ENCODE peak calls at places on chromosome 1, in four cellular contexts. W, P, B and M are unnamed samples.

GRCh38 chr1:154466879-154467767 is 34.9 kb upstream of the TDRD10 start:
- DNase-seq in W (no peak), B (no peak), P (no peak), M (no peak)

GRCh38 chr1:115676498-115677171 is 34.9 kb downstream of the VANGL1 start:
- DNase-seq in B (no peak), P (no peak), W (no peak), M (no peak)

GRCh38 chr1:190615818-190616217 is 138.2 kb upstream of the BRINP3 start:
- DNase-seq in P (no peak), W (no peak), B (no peak), M (no peak)

GRCh38 chr1:43067856-43068751 is 104.0 kb downstream of the EBNA1BP2 start:
- DNase-seq in P (no peak), W (no peak), B (peak), M (no peak)

GRCh38 chr1:14760780-14761179 is 162.3 kb downstream of the KAZN start:
- DNase-seq in B (no peak), W (no peak), P (no peak), M (no peak)

GRCh38 chr1:54805466-54805865 is 4.3 kb upstream of the TTC22 start:
- DNase-seq in P (no peak), B (no peak), W (no peak), M (no peak)

GRCh38 chr1:92804721-92805169 is 19.8 kb upstream of the EVI5 start:
- DNase-seq in W (peak), P (peak), B (peak), M (peak)

GRCh38 chr1:48776400-48777218 is at the start of gene BEND5:
- DNase-seq in P (peak), W (peak), B (peak), M (peak)

GRCh38 chr1:245260883-245261282 is 106.1 kb downstream of the KIF26B start:
- DNase-seq in B (no peak), P (no peak), W (no peak), M (no peak)

GRCh38 chr1:233135833-233136232 is 159.7 kb downstream of the PCNX2 start:
- DNase-seq in B (no peak), P (no peak), W (no peak), M (no peak)

GRCh38 chr1:28602536-28603439 is 10.7 kb downstream of the RAB42 start:
- DNase-seq in B (peak), W (peak), P (peak), M (peak)

GRCh38 chr1:27341525-27342252 is at the start of gene SYTL1:
- DNase-seq in W (peak), B (no peak), P (no peak), M (no peak)

GRCh38 chr1:178578541-178578940 is 65.6 kb downstream of the TEX35 start:
- DNase-seq in B (no peak), W (no peak), P (no peak), M (no peak)
- H3K27ac ChIP-seq in B (no peak), W (no peak), P (no peak), M (no peak)

GRCh38 chr1:44646276-44646675 is 28.0 kb downstream of the TMEM53 start:
- DNase-seq in W (peak), B (no peak), P (peak), M (no peak)
- H3K27ac ChIP-seq in W (no peak), B (peak), P (peak), M (peak)

DNA sequence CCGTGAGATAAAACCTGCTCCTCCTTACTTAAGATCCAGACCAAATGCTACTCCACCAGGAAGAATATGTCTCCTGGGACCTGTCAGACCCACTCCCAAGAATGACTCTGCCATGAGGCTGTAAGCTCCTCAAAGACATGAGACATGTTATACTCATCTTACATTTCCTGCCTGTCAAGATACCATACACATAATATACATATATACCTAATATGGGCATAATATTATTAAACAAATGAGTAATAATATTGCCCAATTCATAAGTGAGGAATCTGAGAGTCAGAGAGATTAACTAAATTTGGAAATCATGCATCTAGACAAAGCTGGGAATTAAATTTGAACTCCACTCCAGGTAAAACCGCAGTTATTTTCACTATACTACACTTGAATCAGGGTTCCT is 634.9 kb downstream of the LMO4 start:
- DNase-seq in P (no peak), B (no peak), W (peak), M (no peak)
- H3K27ac ChIP-seq in P (no peak), B (no peak), W (no peak), M (no peak)

GRCh38 chr1:40042337-40042736 is 1.8 kb downstream of the CAP1 start:
- DNase-seq in B (no peak), P (no peak), W (no peak), M (no peak)
- H3K27ac ChIP-seq in B (no peak), P (peak), W (no peak), M (peak)